ENCODE peak calls at places on chromosome 16, in four cellular contexts. F is psoas muscle, K is cardiac muscle cell, C is upper lobe of right lung. G is an unnamed sample.
A peak's percentile ranks its signal among the peaks of the same experiment; 100 is the strongest.

GRCh38 chr16:739560-740458 is 988 bp downstream of the CIAO3 start:
- DNase-seq in F (no peak), K (no peak), C (peak; percentile 60), G (no peak)

GRCh38 chr16:27572711-27573110 is 22.8 kb downstream of the KATNIP start:
- DNase-seq in F (no peak), K (no peak), C (no peak), G (no peak)

GRCh38 chr16:85514601-85515318 is 98.4 kb upstream of the GSE1 start:
- DNase-seq in F (peak; percentile 70), K (no peak), C (peak; percentile 87), G (peak; percentile 92)

GRCh38 chr16:85436636-85437160 is 176.4 kb upstream of the GSE1 start:
- DNase-seq in F (no peak), K (no peak), C (no peak), G (no peak)

GRCh38 chr16:10992797-10993196 is 48.4 kb downstream of the CLEC16A start:
- DNase-seq in F (peak; percentile 62), K (no peak), C (no peak), G (peak; percentile 92)

GRCh38 chr16:52953215-52953614 is 99.5 kb downstream of the CHD9NB start:
- DNase-seq in F (no peak), K (no peak), C (no peak), G (no peak)

GRCh38 chr16:66188786-66189725 is 177.4 kb upstream of the CDH5 start:
- DNase-seq in F (no peak), K (no peak), C (no peak), G (no peak)

GRCh38 chr16:47110939-47111338 is 32.8 kb downstream of the NETO2 start:
- DNase-seq in F (no peak), K (no peak), C (no peak), G (no peak)

GRCh38 chr16:67244387-67245188 is 2.7 kb downstream of the FHOD1 start:
- DNase-seq in F (peak; percentile 85), K (no peak), C (peak; percentile 86), G (peak; percentile 79)

GRCh38 chr16:51133130-51133529 is 17.9 kb downstream of the SALL1 start:
- DNase-seq in F (no peak), K (no peak), C (no peak), G (no peak)

GRCh38 chr16:5466551-5466950 is 369.0 kb upstream of the EEF2KMT start:
- DNase-seq in F (no peak), K (no peak), C (no peak), G (no peak)
- TF ChIP-seq CTCF in F (no peak), K (no peak), C (no peak), G (no peak)

GRCh38 chr16:25024900-25025299 is 9.7 kb upstream of the ARHGAP17 start:
- DNase-seq in F (no peak), K (no peak), C (no peak), G (no peak)

GRCh38 chr16:25030420-25031131 is 15.4 kb upstream of the ARHGAP17 start:
- DNase-seq in F (no peak), K (no peak), C (no peak), G (no peak)

GRCh38 chr16:25027781-25028180 is 12.6 kb upstream of the ARHGAP17 start:
- DNase-seq in F (no peak), K (no peak), C (no peak), G (no peak)

GRCh38 chr16:25026621-25027020 is 11.5 kb upstream of the ARHGAP17 start:
- DNase-seq in F (no peak), K (no peak), C (no peak), G (no peak)

DNA sequence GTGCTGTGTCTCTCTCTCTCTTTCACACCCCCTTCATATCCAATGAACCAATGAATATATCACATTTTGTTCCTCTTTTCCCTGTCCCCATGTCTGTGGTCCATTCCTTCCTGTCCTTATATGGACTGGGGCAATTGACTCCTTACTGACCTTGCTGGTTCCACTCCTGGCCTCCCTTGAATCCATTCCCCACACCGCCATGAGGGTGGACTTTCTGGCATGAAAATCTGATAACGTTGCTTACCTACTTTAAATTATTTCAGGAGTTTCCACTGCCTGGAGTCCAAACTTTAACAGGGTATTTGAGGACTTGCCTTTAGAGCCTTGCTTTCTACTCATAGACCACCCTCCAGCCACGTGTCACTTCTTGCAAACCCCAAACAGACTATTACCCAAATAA is 12.1 kb upstream of the ARHGAP17 start:
- DNase-seq in F (no peak), K (no peak), C (no peak), G (no peak)
- H3K27ac ChIP-seq in F (no peak overlapping the region), K (no peak overlapping the region), C (no peak overlapping the region), G (no peak overlapping the region)

DNA sequence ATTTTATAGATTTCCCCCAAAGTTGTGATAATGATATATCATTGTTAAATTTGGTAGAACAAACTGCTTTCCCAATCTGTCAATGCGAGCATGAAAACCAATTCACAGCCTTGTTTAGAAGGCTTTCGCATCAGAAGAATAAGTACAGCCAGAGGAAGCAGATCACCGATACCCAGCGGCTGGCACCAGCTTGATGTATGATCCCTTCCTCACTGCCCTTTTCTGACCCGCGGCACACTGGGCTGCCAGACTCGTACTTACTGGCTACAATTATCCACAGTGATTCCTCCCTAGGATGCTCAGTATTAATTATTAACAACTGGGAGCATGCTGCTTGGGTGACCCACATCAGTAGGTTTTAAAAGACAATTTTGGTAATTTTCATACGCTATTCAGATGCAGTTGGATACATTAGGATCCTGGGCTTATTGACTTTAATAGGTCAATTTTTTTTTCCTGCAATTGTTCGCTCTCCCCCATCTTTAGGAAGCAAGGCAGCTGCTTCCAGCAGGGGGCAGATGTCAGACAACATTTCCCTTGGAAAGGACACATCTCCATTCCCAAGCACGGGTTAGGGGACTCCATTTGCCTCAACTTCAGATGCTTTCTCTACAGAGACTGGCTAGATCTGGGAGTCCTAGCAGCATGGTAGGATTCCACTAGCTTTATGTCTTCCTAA is 582.7 kb upstream of the PSMD7 start:
- DNase-seq in F (peak; percentile 18), K (peak; percentile 52), C (no peak), G (no peak)
- TF ChIP-seq CTCF in F (peak; percentile 56), K (peak; percentile 39), C (peak; percentile 40), G (peak; percentile 28)

DNA sequence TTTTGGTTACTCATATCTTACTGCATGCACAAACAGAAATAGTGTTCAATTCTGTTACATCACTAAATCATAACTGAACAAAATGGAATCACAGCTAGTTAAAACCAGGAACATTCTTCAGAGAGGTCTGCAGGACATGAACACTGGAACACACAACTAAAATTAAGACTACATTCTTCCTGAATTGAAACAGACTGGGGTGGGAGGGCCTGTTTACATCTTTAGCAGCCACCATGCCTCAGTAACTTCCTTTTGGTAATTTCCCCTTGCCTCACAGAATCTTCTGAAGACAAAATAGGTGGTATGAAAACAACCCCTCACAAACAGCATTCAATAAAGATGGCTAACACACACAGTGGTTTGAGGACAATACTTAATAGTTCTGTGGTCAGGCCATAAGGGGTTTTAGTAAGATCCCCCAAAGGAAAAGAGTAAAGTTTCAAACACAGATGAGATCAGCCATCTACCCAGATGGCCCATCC is 6.5 kb downstream of the MARF1 start:
- DNase-seq in F (no peak), K (no peak), C (no peak), G (no peak)
- H3K27ac ChIP-seq in F (no peak overlapping the region), K (no peak overlapping the region), C (no peak overlapping the region), G (no peak overlapping the region)

GRCh38 chr16:24045641-24046040 is 209.9 kb downstream of the PRKCB start:
- DNase-seq in F (no peak), K (peak; percentile 52), C (no peak), G (peak; percentile 14)
- TF ChIP-seq CTCF in F (no peak), K (peak; percentile 7), C (no peak), G (peak; percentile 12)

GRCh38 chr16:3655030-3655790 is 719 bp downstream of the DNASE1 start:
- DNase-seq in F (no peak), K (no peak), C (peak; percentile 52), G (no peak)
- H3K27ac ChIP-seq in F (no peak overlapping the region), K (peak overlapping the region; percentile 68), C (no peak overlapping the region), G (peak overlapping the region; percentile 29)

DNA sequence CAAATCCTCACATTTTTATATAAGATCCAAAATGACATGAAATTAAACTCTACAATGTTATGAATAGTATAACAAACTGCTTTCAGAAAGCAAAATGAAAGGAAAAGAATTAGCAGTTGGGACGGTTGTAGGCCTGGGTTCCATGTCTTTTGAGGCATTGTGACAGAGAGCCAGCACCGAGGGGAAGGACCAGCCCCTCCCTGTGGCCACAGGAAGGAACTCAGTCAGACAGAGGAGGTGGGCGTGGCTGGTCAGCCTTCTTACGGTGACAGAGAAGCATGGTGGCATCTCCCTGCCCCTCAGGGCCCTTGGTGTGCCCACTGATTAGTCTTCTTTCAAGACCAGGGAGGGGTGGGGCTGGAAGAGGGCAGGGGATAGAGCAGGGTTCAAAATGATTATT is 5.7 kb downstream of the ZNF319 start:
- DNase-seq in F (peak; percentile 54), K (peak; percentile 56), C (peak; percentile 84), G (no peak)
- TF ChIP-seq CTCF in F (peak; percentile 23), K (peak; percentile 42), C (peak; percentile 41), G (no peak)